ENCODE peak calls at places on chromosomes 2 and 18, in six cellular contexts. One of them, this sample, is unnamed.

GRCh38 chr18:3619222-3619621 is 169.2 kb downstream of the TGIF1 start:
- DNase-seq in effector memory CD4-positive, alpha-beta T cell: no peak
- DNase-seq in IMR-90: no peak
- DNase-seq in brain microvascular endothelial cell: no peak
- DNase-seq in small intestine: no peak
- DNase-seq in GM23248: no peak
- DNase-seq in this sample: no peak

GRCh38 chr2:148282201-148282600 is 261.3 kb downstream of the MBD5 start:
- DNase-seq in GM23248: peak; percentile 41
- DNase-seq in brain microvascular endothelial cell: no peak
- DNase-seq in effector memory CD4-positive, alpha-beta T cell: no peak
- DNase-seq in IMR-90: peak; percentile 45
- DNase-seq in small intestine: no peak
- DNase-seq in this sample: no peak

GRCh38 chr2:126859631-126860030 is 39.1 kb upstream of the TEX51 start:
- DNase-seq in small intestine: no peak
- DNase-seq in IMR-90: no peak
- DNase-seq in GM23248: no peak
- DNase-seq in effector memory CD4-positive, alpha-beta T cell: no peak
- DNase-seq in brain microvascular endothelial cell: no peak
- DNase-seq in this sample: no peak

GRCh38 chr2:72083751-72084583 is 63.7 kb downstream of the CYP26B1 start:
- DNase-seq in effector memory CD4-positive, alpha-beta T cell: no peak
- DNase-seq in brain microvascular endothelial cell: no peak
- DNase-seq in small intestine: no peak
- DNase-seq in GM23248: peak; percentile 9
- DNase-seq in IMR-90: no peak
- DNase-seq in this sample: no peak

GRCh38 chr2:208807756-208808155 is 401.2 kb downstream of the PTH2R start:
- DNase-seq in effector memory CD4-positive, alpha-beta T cell: no peak
- DNase-seq in brain microvascular endothelial cell: no peak
- DNase-seq in GM23248: no peak
- DNase-seq in IMR-90: no peak
- DNase-seq in small intestine: no peak
- DNase-seq in this sample: no peak

GRCh38 chr18:62521082-62521481 is 1.7 kb upstream of the ZCCHC2 start:
- DNase-seq in effector memory CD4-positive, alpha-beta T cell: no peak
- DNase-seq in IMR-90: no peak
- DNase-seq in GM23248: no peak
- DNase-seq in small intestine: no peak
- DNase-seq in brain microvascular endothelial cell: no peak
- DNase-seq in this sample: no peak

GRCh38 chr2:7572460-7572859 is 655.2 kb downstream of the RNF144A start:
- DNase-seq in IMR-90: no peak
- DNase-seq in small intestine: no peak
- DNase-seq in brain microvascular endothelial cell: no peak
- DNase-seq in GM23248: no peak
- DNase-seq in effector memory CD4-positive, alpha-beta T cell: no peak
- DNase-seq in this sample: no peak

GRCh38 chr18:63344918-63345317 is 22.1 kb downstream of the KDSR start:
- DNase-seq in effector memory CD4-positive, alpha-beta T cell: no peak
- DNase-seq in small intestine: no peak
- DNase-seq in GM23248: no peak
- DNase-seq in brain microvascular endothelial cell: no peak
- DNase-seq in IMR-90: no peak
- DNase-seq in this sample: no peak

GRCh38 chr2:213317929-213318328 is 33.7 kb downstream of the SPAG16 start:
- DNase-seq in GM23248: peak; percentile 43
- DNase-seq in IMR-90: peak; percentile 83
- DNase-seq in brain microvascular endothelial cell: peak; percentile 82
- DNase-seq in effector memory CD4-positive, alpha-beta T cell: no peak
- DNase-seq in small intestine: no peak
- DNase-seq in this sample: no peak

GRCh38 chr2:28565720-28566295 is 69.9 kb downstream of the PLB1 start:
- DNase-seq in small intestine: no peak
- DNase-seq in effector memory CD4-positive, alpha-beta T cell: no peak
- DNase-seq in brain microvascular endothelial cell: no peak
- DNase-seq in GM23248: no peak
- DNase-seq in IMR-90: no peak
- DNase-seq in this sample: no peak

GRCh38 chr2:38262514-38262871 is 114.6 kb downstream of the ATL2 start:
- DNase-seq in brain microvascular endothelial cell: no peak
- DNase-seq in IMR-90: no peak
- DNase-seq in effector memory CD4-positive, alpha-beta T cell: no peak
- DNase-seq in GM23248: no peak
- DNase-seq in small intestine: no peak
- DNase-seq in this sample: no peak

GRCh38 chr2:213065583-213066444 is 85.6 kb downstream of the IKZF2 start:
- DNase-seq in small intestine: peak; percentile 15
- DNase-seq in brain microvascular endothelial cell: peak; percentile 20
- DNase-seq in IMR-90: peak; percentile 50
- DNase-seq in effector memory CD4-positive, alpha-beta T cell: no peak
- DNase-seq in GM23248: peak; percentile 26
- DNase-seq in this sample: no peak

GRCh38 chr2:227411320-227411989 is 23.7 kb upstream of the SCYGR1 start:
- DNase-seq in small intestine: no peak
- DNase-seq in GM23248: peak; percentile 73
- DNase-seq in IMR-90: peak; percentile 39
- DNase-seq in brain microvascular endothelial cell: peak; percentile 70
- DNase-seq in effector memory CD4-positive, alpha-beta T cell: no peak
- DNase-seq in this sample: peak; percentile 65

GRCh38 chr2:118807668-118808428 is 39.6 kb downstream of the EN1 start:
- DNase-seq in IMR-90: no peak
- DNase-seq in effector memory CD4-positive, alpha-beta T cell: no peak
- DNase-seq in small intestine: no peak
- DNase-seq in GM23248: no peak
- DNase-seq in brain microvascular endothelial cell: no peak
- DNase-seq in this sample: no peak
- H3K27me3 ChIP-seq in IMR-90: peaks cover 20% of the 10 kb centered on the region
- H3K27me3 ChIP-seq in effector memory CD4-positive, alpha-beta T cell: peaks cover 4% of the 10 kb centered on the region
- H3K27me3 ChIP-seq in small intestine: peaks cover 32% of the 10 kb centered on the region
- H3K27me3 ChIP-seq in GM23248: no peaks in the 10 kb centered on the region
- H3K27me3 ChIP-seq in brain microvascular endothelial cell: peaks cover 2% of the 10 kb centered on the region
- H3K27me3 ChIP-seq in this sample: peaks cover 3% of the 10 kb centered on the region

GRCh38 chr18:41461058-41461560 is 493.9 kb upstream of the PIK3C3 start:
- DNase-seq in GM23248: no peak
- DNase-seq in IMR-90: no peak
- DNase-seq in effector memory CD4-positive, alpha-beta T cell: no peak
- DNase-seq in small intestine: no peak
- DNase-seq in brain microvascular endothelial cell: no peak
- DNase-seq in this sample: no peak

GRCh38 chr18:41465386-41465785 is 489.6 kb upstream of the PIK3C3 start:
- DNase-seq in small intestine: no peak
- DNase-seq in IMR-90: no peak
- DNase-seq in GM23248: no peak
- DNase-seq in effector memory CD4-positive, alpha-beta T cell: no peak
- DNase-seq in brain microvascular endothelial cell: no peak
- DNase-seq in this sample: no peak

GRCh38 chr18:41462946-41463345 is 492.1 kb upstream of the PIK3C3 start:
- DNase-seq in small intestine: no peak
- DNase-seq in IMR-90: no peak
- DNase-seq in brain microvascular endothelial cell: no peak
- DNase-seq in GM23248: no peak
- DNase-seq in effector memory CD4-positive, alpha-beta T cell: no peak
- DNase-seq in this sample: no peak

GRCh38 chr18:41466436-41467160 is 488.4 kb upstream of the PIK3C3 start:
- DNase-seq in GM23248: no peak
- DNase-seq in brain microvascular endothelial cell: no peak
- DNase-seq in small intestine: no peak
- DNase-seq in effector memory CD4-positive, alpha-beta T cell: no peak
- DNase-seq in IMR-90: no peak
- DNase-seq in this sample: no peak

GRCh38 chr18:41464278-41464677 is 490.8 kb upstream of the PIK3C3 start:
- DNase-seq in IMR-90: no peak
- DNase-seq in GM23248: no peak
- DNase-seq in effector memory CD4-positive, alpha-beta T cell: no peak
- DNase-seq in small intestine: no peak
- DNase-seq in brain microvascular endothelial cell: no peak
- DNase-seq in this sample: no peak
- H3K27me3 ChIP-seq in IMR-90: no peaks in the 10 kb centered on the region
- H3K27me3 ChIP-seq in GM23248: no peaks in the 10 kb centered on the region
- H3K27me3 ChIP-seq in effector memory CD4-positive, alpha-beta T cell: no peaks in the 10 kb centered on the region
- H3K27me3 ChIP-seq in small intestine: no peaks in the 10 kb centered on the region
- H3K27me3 ChIP-seq in brain microvascular endothelial cell: no peaks in the 10 kb centered on the region
- H3K27me3 ChIP-seq in this sample: no peaks in the 10 kb centered on the region

DNA sequence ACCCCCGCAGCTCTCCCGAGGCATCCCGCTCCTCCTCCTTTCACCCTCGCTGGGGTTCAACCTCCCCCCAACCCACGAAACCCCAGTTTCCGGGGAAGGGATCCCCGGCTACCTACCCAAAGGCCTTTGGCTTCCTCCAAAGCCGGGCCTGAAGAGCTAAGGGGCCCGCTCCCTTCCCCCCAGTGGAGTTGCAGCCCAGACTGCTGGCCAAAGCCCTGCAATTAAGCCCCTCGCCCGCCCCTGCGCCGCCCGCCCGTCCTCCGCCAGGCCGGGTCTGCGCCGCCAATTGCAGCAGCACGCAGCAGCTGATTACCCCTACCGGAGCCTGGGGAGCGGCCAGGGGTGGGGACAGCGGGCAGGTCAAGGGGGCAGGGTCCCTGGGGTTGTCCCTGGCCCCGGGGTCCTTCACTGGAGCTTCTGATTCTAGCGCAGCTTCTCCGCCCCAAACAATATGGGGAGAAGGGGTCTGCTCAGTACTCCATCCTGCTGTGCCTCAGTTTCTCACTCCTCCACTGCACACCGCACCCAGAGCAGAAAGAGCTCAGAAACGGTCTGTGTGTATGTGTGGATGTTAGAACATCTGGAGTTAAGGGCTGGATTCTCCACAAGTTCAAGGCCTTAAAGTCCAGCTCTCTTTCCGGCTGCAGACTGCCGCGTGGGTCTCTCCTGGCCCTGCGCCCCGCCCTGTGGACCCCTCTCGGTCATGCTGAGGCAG is 16.9 kb downstream of the WNT10A start:
- DNase-seq in GM23248: no peak
- DNase-seq in effector memory CD4-positive, alpha-beta T cell: no peak
- DNase-seq in brain microvascular endothelial cell: no peak
- DNase-seq in IMR-90: no peak
- DNase-seq in small intestine: no peak
- DNase-seq in this sample: no peak
- H3K27me3 ChIP-seq in GM23248: peaks cover 55% of the 10 kb centered on the region
- H3K27me3 ChIP-seq in effector memory CD4-positive, alpha-beta T cell: peaks cover 7% of the 10 kb centered on the region
- H3K27me3 ChIP-seq in brain microvascular endothelial cell: peaks cover 81% of the 10 kb centered on the region
- H3K27me3 ChIP-seq in IMR-90: peaks cover 82% of the 10 kb centered on the region
- H3K27me3 ChIP-seq in small intestine: peaks cover 8% of the 10 kb centered on the region
- H3K27me3 ChIP-seq in this sample: no peaks in the 10 kb centered on the region

GRCh38 chr2:74501335-74502071 is 2.1 kb upstream of the LBX2 start:
- DNase-seq in effector memory CD4-positive, alpha-beta T cell: no peak
- DNase-seq in GM23248: no peak
- DNase-seq in small intestine: no peak
- DNase-seq in IMR-90: no peak
- DNase-seq in brain microvascular endothelial cell: no peak
- DNase-seq in this sample: no peak
- H3K27me3 ChIP-seq in effector memory CD4-positive, alpha-beta T cell: peaks cover 54% of the 10 kb centered on the region
- H3K27me3 ChIP-seq in GM23248: no peaks in the 10 kb centered on the region
- H3K27me3 ChIP-seq in small intestine: no peaks in the 10 kb centered on the region
- H3K27me3 ChIP-seq in IMR-90: peaks cover 38% of the 10 kb centered on the region
- H3K27me3 ChIP-seq in brain microvascular endothelial cell: peaks cover 17% of the 10 kb centered on the region
- H3K27me3 ChIP-seq in this sample: peaks cover 2% of the 10 kb centered on the region

GRCh38 chr2:241553512-241553830 is 5.1 kb upstream of the BOK start:
- DNase-seq in small intestine: no peak
- DNase-seq in GM23248: no peak
- DNase-seq in IMR-90: no peak
- DNase-seq in brain microvascular endothelial cell: no peak
- DNase-seq in effector memory CD4-positive, alpha-beta T cell: no peak
- DNase-seq in this sample: no peak
- H3K27me3 ChIP-seq in small intestine: no peaks in the 10 kb centered on the region
- H3K27me3 ChIP-seq in GM23248: no peaks in the 10 kb centered on the region
- H3K27me3 ChIP-seq in IMR-90: no peaks in the 10 kb centered on the region
- H3K27me3 ChIP-seq in brain microvascular endothelial cell: no peaks in the 10 kb centered on the region
- H3K27me3 ChIP-seq in effector memory CD4-positive, alpha-beta T cell: peaks cover 4% of the 10 kb centered on the region
- H3K27me3 ChIP-seq in this sample: no peaks in the 10 kb centered on the region

DNA sequence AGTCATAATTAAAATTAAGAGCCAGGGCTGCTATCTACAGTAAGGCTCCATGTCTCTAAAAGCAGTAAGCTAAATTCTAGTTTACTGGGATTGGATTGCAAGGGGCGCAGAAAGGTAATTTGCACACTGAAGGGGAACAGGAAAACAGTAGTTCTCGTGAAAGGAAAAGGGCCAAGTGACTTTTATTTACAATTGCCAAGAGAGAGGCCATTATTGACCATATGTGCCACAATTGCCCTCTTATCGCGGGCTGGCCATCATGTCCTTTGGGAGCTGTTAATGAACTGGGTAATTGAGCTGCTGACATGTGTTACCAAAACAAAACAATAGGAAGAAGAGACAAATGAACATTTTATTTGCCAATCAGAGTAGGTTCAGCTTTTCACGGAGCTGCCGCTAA is 57.7 kb downstream of the PAX3 start:
- DNase-seq in IMR-90: no peak
- DNase-seq in small intestine: no peak
- DNase-seq in GM23248: no peak
- DNase-seq in effector memory CD4-positive, alpha-beta T cell: no peak
- DNase-seq in brain microvascular endothelial cell: no peak
- DNase-seq in this sample: no peak
- H3K27me3 ChIP-seq in IMR-90: peaks cover 5% of the 10 kb centered on the region
- H3K27me3 ChIP-seq in small intestine: peaks cover 11% of the 10 kb centered on the region
- H3K27me3 ChIP-seq in GM23248: peaks cover 21% of the 10 kb centered on the region
- H3K27me3 ChIP-seq in effector memory CD4-positive, alpha-beta T cell: no peaks in the 10 kb centered on the region
- H3K27me3 ChIP-seq in brain microvascular endothelial cell: no peaks in the 10 kb centered on the region
- H3K27me3 ChIP-seq in this sample: no peaks in the 10 kb centered on the region

GRCh38 chr2:237510502-237511217 is 23.6 kb downstream of the MLPH start:
- DNase-seq in GM23248: no peak
- DNase-seq in brain microvascular endothelial cell: no peak
- DNase-seq in IMR-90: no peak
- DNase-seq in small intestine: no peak
- DNase-seq in effector memory CD4-positive, alpha-beta T cell: no peak
- DNase-seq in this sample: no peak
- H3K27me3 ChIP-seq in GM23248: no peaks in the 10 kb centered on the region
- H3K27me3 ChIP-seq in brain microvascular endothelial cell: no peaks in the 10 kb centered on the region
- H3K27me3 ChIP-seq in IMR-90: no peaks in the 10 kb centered on the region
- H3K27me3 ChIP-seq in small intestine: no peaks in the 10 kb centered on the region
- H3K27me3 ChIP-seq in effector memory CD4-positive, alpha-beta T cell: no peaks in the 10 kb centered on the region
- H3K27me3 ChIP-seq in this sample: peaks cover 1% of the 10 kb centered on the region

DNA sequence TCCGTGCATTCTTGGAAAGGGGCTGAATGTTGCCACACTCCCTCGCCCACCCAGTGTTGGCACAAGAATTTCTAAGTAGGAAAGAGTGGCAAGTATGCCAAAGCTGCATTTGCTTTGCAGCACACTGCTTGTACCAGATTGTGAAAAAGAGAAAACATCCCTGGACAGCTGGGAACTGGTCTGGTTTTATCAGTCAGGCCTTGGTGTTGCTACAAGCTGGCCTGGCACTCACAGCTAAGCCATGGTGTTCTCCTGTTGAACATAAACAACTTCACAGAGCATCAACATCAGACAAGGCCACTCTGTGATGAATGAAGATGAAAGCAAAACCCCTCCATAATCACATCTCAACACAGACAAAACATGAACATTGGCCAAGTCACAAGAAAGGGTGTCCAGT is 4.2 kb upstream of the TRABD2A start:
- DNase-seq in small intestine: no peak
- DNase-seq in effector memory CD4-positive, alpha-beta T cell: no peak
- DNase-seq in GM23248: no peak
- DNase-seq in brain microvascular endothelial cell: no peak
- DNase-seq in IMR-90: no peak
- DNase-seq in this sample: no peak
- H3K27me3 ChIP-seq in small intestine: no peaks in the 10 kb centered on the region
- H3K27me3 ChIP-seq in effector memory CD4-positive, alpha-beta T cell: no peaks in the 10 kb centered on the region
- H3K27me3 ChIP-seq in GM23248: no peaks in the 10 kb centered on the region
- H3K27me3 ChIP-seq in brain microvascular endothelial cell: peaks cover 8% of the 10 kb centered on the region
- H3K27me3 ChIP-seq in IMR-90: no peaks in the 10 kb centered on the region
- H3K27me3 ChIP-seq in this sample: no peaks in the 10 kb centered on the region

DNA sequence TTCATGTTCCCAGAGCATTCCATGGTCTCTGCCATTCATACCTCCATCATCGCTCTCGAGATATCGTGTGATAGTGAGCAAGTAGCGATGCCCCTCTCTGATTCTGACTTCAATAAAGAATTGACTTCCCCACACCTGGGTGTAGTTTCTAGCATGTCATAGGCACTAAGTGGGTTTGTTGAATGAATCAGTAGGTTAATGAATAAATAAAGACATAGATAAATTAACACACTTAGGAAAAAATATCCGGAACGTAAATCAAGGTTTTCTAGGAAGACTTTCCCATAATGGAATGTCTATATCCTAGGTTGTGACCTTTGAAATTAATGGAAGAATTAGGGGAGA is 159.1 kb downstream of the DOCK10 start:
- DNase-seq in small intestine: no peak
- DNase-seq in GM23248: no peak
- DNase-seq in effector memory CD4-positive, alpha-beta T cell: no peak
- DNase-seq in IMR-90: no peak
- DNase-seq in brain microvascular endothelial cell: no peak
- DNase-seq in this sample: no peak
- H3K27me3 ChIP-seq in small intestine: no peaks in the 10 kb centered on the region
- H3K27me3 ChIP-seq in GM23248: no peaks in the 10 kb centered on the region
- H3K27me3 ChIP-seq in effector memory CD4-positive, alpha-beta T cell: no peaks in the 10 kb centered on the region
- H3K27me3 ChIP-seq in IMR-90: no peaks in the 10 kb centered on the region
- H3K27me3 ChIP-seq in brain microvascular endothelial cell: no peaks in the 10 kb centered on the region
- H3K27me3 ChIP-seq in this sample: no peaks in the 10 kb centered on the region